ENCODE peak calls at places on chromosomes 12 and 14, in four cellular contexts. X is suprapubic skin, I is iris pigment epithelial cell, R is NCI-H1048. S is an unnamed sample.

GRCh38 chr14:94750371-94750770 is 19.5 kb downstream of the GSC start:
- DNase-seq in R (no peak), X (no peak), I (no peak), S (no peak)

GRCh38 chr12:76158518-76159321 is 74.2 kb upstream of the NAP1L1 start:
- DNase-seq in R (no peak), I (peak), X (no peak), S (peak)

GRCh38 chr12:88737838-88738472 is 157.7 kb upstream of the KITLG start:
- DNase-seq in R (no peak), I (no peak), X (no peak), S (no peak)

GRCh38 chr12:51323317-51323960 is 535 bp downstream of the BIN2 start:
- DNase-seq in I (no peak), R (no peak), X (no peak), S (peak)

GRCh38 chr12:62719027-62719426 is 215.9 kb downstream of the PPM1H start:
- DNase-seq in R (no peak), I (no peak), X (no peak), S (no peak)

GRCh38 chr12:131050463-131051154 is 96.9 kb downstream of the ADGRD1 start:
- DNase-seq in R (no peak), I (no peak), X (no peak), S (no peak)

GRCh38 chr12:80068173-80068572 is 31.2 kb upstream of the OTOGL start:
- DNase-seq in X (no peak), R (no peak), I (no peak), S (no peak)

GRCh38 chr12:3658327-3659163 is 94.4 kb downstream of the CRACR2A start:
- DNase-seq in I (peak), R (no peak), X (no peak), S (peak)

GRCh38 chr14:93231129-93231979 is 24.3 kb downstream of the UBR7 start:
- DNase-seq in X (no peak), R (no peak), I (peak), S (no peak)

GRCh38 chr12:108561852-108562347 is 496 bp upstream of the ISCU start:
- DNase-seq in I (no peak), R (no peak), X (no peak), S (no peak)

GRCh38 chr12:89251326-89252237 is 100.7 kb downstream of the DUSP6 start:
- DNase-seq in R (no peak), I (no peak), X (no peak), S (no peak)

GRCh38 chr14:31902002-31902401 is 175.1 kb upstream of the ARHGAP5 start:
- DNase-seq in X (no peak), I (no peak), R (no peak), S (no peak)

GRCh38 chr12:52232233-52232915 is 669 bp upstream of the KRT7 start:
- DNase-seq in I (no peak), X (no peak), R (no peak), S (no peak)

GRCh38 chr12:55738113-55739024 is 4.6 kb upstream of the GDF11 start:
- DNase-seq in R (peak), I (peak), X (peak), S (peak)

GRCh38 chr12:563250-563781 is 99.9 kb downstream of the NINJ2 start:
- DNase-seq in X (no peak), I (peak), R (no peak), S (no peak)

GRCh38 chr12:47939009-47939601 is 24.3 kb upstream of the TMEM106C start:
- DNase-seq in I (no peak), R (no peak), X (no peak), S (peak)

GRCh38 chr12:61757831-61758505 is 502.2 kb upstream of the USP15 start:
- DNase-seq in X (no peak), R (no peak), I (peak), S (no peak)

GRCh38 chr12:14850929-14851663 is 7.8 kb upstream of the ART4 start:
- DNase-seq in I (no peak), X (no peak), R (no peak), S (no peak)

S was measured in left colon.